ENCODE peak calls at places on chromosomes 16 and 17, in eight cellular contexts. K is OCI-LY7; V is cardiac muscle cell; J is neural progenitor cell; G is heart left ventricle; W is left ventricle myocardium inferior; A is mesendoderm; Z is CD4-positive, alpha-beta memory T cell. P is an unnamed sample. For H3K4me1, the result is how much of the 10 kb centered on the place peaks cover.

GRCh38 chr16:82924075-82924854 is 297.5 kb downstream of the CDH13 start:
- DNase-seq in G (no peak), Z (no peak), K (no peak), V (no peak), A (peak), J (no peak), W (no peak), P (no peak)

GRCh38 chr16:24977673-24978065 is 37.5 kb downstream of the ARHGAP17 start:
- DNase-seq in Z (no peak), K (no peak), W (no peak), G (no peak), A (peak), J (no peak), V (peak), P (no peak)

GRCh38 chr16:70455910-70456309 is 1.5 kb downstream of the FCSK start:
- DNase-seq in J (no peak), W (no peak), V (no peak), K (peak), Z (no peak), A (no peak), G (no peak), P (no peak)

GRCh38 chr17:60392042-60392844 is at the start of gene USP32:
- DNase-seq in K (peak), W (peak), A (peak), Z (peak), G (peak), V (peak), J (peak), P (peak)

GRCh38 chr17:39306509-39307212 is 80.9 kb upstream of the STAC2 start:
- DNase-seq in Z (no peak), W (no peak), G (no peak), K (peak), V (peak), J (no peak), A (no peak), P (no peak)

GRCh38 chr17:27578718-27579085 is 52.3 kb upstream of the LGALS9 start:
- DNase-seq in V (peak), W (no peak), G (no peak), J (no peak), Z (no peak), K (no peak), A (peak), P (no peak)

GRCh38 chr17:40936437-40936971 is 942 bp downstream of the KRT23 start:
- DNase-seq in G (no peak), A (no peak), V (no peak), K (no peak), Z (no peak), J (no peak), W (no peak), P (no peak)

GRCh38 chr17:45923511-45924268 is 29.3 kb downstream of the MAPT start:
- DNase-seq in Z (no peak), W (no peak), K (no peak), J (no peak), G (no peak), A (no peak), V (peak), P (no peak)

GRCh38 chr17:27496501-27496943 is 40.3 kb downstream of the KSR1 start:
- DNase-seq in K (no peak), J (peak), V (no peak), W (no peak), G (no peak), A (peak), Z (no peak), P (no peak)

GRCh38 chr17:82212331-82213250 is at the start of gene CCDC57:
- DNase-seq in K (peak), W (peak), A (peak), G (peak), V (peak), J (peak), Z (no peak), P (peak)

GRCh38 chr16:69040144-69040909 is 65.1 kb upstream of the HAS3 start:
- DNase-seq in W (no peak), A (no peak), G (no peak), Z (no peak), V (peak), K (no peak), J (no peak), P (no peak)

GRCh38 chr16:69276143-69277115 is 34.7 kb upstream of the VPS4A start:
- DNase-seq in J (no peak), W (peak), Z (no peak), A (no peak), V (peak), K (no peak), G (no peak), P (no peak)

GRCh38 chr17:48678141-48678971 is 44.0 kb downstream of the PRAC1 start:
- DNase-seq in W (peak), J (peak), A (peak), Z (peak), V (peak), K (peak), G (peak), P (peak)

GRCh38 chr16:24580665-24581064 is 41.3 kb downstream of the RBBP6 start:
- DNase-seq in V (peak), W (no peak), J (no peak), K (no peak), G (no peak), Z (no peak), A (no peak), P (no peak)

GRCh38 chr16:86076606-86077005 is 177.6 kb downstream of the IRF8 start:
- DNase-seq in G (no peak), V (no peak), J (no peak), W (no peak), K (no peak), Z (no peak), A (no peak), P (no peak)
- H3K4me1 ChIP-seq in G (under half), V (under half), J (under half), W (under half), K (under half), Z (under half), A (under half), P (under half)

GRCh38 chr16:31403590-31404352 is 10.6 kb downstream of the ITGAD start:
- DNase-seq in Z (no peak), J (no peak), W (no peak), A (no peak), K (no peak), G (no peak), V (no peak), P (no peak)
- H3K4me3 ChIP-seq in Z (no peak), J (no peak), W (peak), A (no peak), K (no peak), G (peak), V (no peak), P (no peak)

DNA sequence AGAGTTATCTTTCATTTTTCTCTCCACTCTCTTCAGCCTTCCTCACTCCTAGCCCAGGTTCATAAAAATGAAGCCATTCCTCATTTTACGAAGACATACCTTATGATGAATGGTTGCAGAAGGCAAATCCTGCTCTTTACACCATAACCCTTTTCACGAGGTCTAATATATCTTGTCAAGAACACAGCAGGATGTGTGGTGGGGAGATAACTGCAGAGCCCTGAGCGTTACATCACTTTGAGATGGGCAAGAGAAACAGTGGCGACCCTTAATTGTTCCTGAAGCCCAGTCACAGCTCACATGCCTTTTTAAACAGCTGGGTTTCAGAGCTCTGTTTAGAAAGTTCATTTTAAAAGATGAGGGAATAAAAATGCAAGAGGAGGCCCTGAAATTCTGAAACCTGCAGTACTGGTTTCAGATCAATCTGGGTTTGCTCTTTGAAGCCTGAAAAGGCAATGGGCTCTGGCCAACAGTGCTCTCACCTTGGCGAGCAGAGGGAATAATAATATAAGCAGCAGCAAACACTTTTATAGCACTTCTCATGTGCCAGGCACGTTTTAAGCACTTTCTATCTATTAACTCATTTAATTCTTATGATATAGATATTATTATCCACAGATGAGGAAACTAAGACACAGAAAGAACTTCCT is 2.9 kb downstream of the FAM117A start:
- DNase-seq in V (no peak), A (no peak), Z (no peak), G (no peak), K (no peak), J (no peak), W (no peak), P (no peak)
- H3K4me1 ChIP-seq in V (under half), A (under half), Z (half or more), G (under half), K (under half), J (under half), W (half or more), P (half or more)

DNA sequence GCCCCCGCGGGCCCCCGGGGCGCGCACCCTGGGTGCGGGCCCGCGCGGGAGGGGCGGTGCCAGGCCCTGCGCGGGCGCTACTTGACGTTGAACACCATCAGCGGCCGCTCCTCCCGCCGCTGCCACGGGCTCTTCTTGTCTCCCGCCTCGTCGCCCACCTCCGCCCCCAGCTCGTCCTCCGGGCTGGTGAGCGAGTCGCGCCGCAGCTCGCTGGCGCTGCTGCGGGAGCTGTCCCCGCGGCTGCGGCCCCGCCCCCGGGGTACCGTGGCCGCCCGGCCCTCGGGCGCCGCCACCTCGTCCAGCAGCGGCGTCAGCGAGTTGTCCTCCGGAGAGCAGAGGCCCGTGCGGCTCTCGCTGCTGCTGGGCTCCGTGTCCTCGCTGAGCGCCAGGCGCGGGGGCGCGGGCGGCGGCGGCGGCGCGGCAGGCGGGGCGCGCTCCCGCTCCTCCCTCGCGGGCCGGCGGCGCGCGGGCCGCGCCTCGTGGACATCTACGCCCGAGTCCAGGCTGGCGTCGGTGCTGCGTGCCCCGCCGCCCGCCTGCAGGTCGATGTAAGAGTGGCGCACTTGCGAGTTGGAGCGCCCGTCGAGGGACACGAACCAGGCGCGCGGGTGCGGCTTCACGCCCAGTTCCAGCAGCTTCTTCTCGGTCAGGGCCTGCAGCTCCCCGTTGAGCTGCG is 8.7 kb downstream of the GRN start:
- DNase-seq in Z (peak), V (peak), A (peak), K (no peak), J (peak), W (peak), G (peak), P (peak)
- H3K4me3 ChIP-seq in Z (no peak), V (peak), A (peak), K (no peak), J (peak), W (peak), G (peak), P (no peak)

GRCh38 chr16:3578610-3579551 is 1.7 kb upstream of the NLRC3 start:
- DNase-seq in J (no peak), G (peak), Z (peak), V (no peak), W (no peak), K (peak), A (peak), P (peak)
- H3K4me1 ChIP-seq in J (under half), G (under half), Z (under half), V (under half), W (under half), K (half or more), A (under half), P (half or more)

GRCh38 chr16:3501783-3502400 is 1.1 kb downstream of the CLUAP1 start:
- DNase-seq in W (no peak), J (no peak), G (no peak), V (no peak), A (no peak), K (no peak), Z (no peak), P (no peak)
- H3K4me3 ChIP-seq in W (peak), J (peak), G (peak), V (peak), A (no peak), K (peak), Z (peak), P (peak)

P was measured in CD4-positive, CD25-positive, alpha-beta regulatory T cell.